ENCODE peak calls at places on chromosomes 3 and 15, in four cellular contexts. I, V, X and H are unnamed samples.
A peak's percentile ranks its signal among the peaks of the same experiment; 100 is the strongest.

GRCh38 chr15:37792351-37792750 is 142.1 kb upstream of the TMCO5A start:
- DNase-seq in I (no peak), V (no peak), X (no peak), H (no peak)

GRCh38 chr3:49654955-49655556 is 19.1 kb upstream of the APEH start:
- DNase-seq in X (no peak), V (no peak), I (no peak), H (no peak)

GRCh38 chr3:183149915-183150825 is 12.4 kb downstream of the LAMP3 start:
- DNase-seq in I (no peak), V (no peak), X (no peak), H (no peak)

GRCh38 chr3:50254577-50255250 is 14.2 kb upstream of the SEMA3B start:
- DNase-seq in V (no peak), I (no peak), X (no peak), H (no peak)

GRCh38 chr15:43880406-43881184 is 53.8 kb downstream of the WDR76 start:
- DNase-seq in V (no peak), I (no peak), X (no peak), H (peak; percentile 0)

GRCh38 chr15:66650433-66650832 is 51.6 kb upstream of the SMAD6 start:
- DNase-seq in I (no peak), V (peak; percentile 16), X (no peak), H (no peak)

GRCh38 chr3:64343692-64344440 is 118.6 kb upstream of the PRICKLE2 start:
- DNase-seq in V (no peak), X (no peak), I (no peak), H (no peak)

GRCh38 chr3:170021083-170021482 is 16.7 kb upstream of the GPR160 start:
- DNase-seq in I (no peak), V (no peak), X (no peak), H (no peak)

GRCh38 chr15:67405208-67406191 is 115.4 kb upstream of the C15orf61 start:
- DNase-seq in V (no peak), I (no peak), X (no peak), H (no peak)

GRCh38 chr3:151925419-151925818 is 52.0 kb downstream of the SUCNR1 start:
- DNase-seq in V (no peak), I (no peak), X (no peak), H (no peak)

GRCh38 chr3:15527031-15527459 is 5.5 kb upstream of the COLQ start:
- DNase-seq in V (peak; percentile 16), I (peak; percentile 33), X (no peak), H (peak; percentile 51)

GRCh38 chr15:100928632-100929280 is 9.6 kb downstream of the LRRK1 start:
- DNase-seq in I (no peak), V (no peak), X (no peak), H (no peak)

DNA sequence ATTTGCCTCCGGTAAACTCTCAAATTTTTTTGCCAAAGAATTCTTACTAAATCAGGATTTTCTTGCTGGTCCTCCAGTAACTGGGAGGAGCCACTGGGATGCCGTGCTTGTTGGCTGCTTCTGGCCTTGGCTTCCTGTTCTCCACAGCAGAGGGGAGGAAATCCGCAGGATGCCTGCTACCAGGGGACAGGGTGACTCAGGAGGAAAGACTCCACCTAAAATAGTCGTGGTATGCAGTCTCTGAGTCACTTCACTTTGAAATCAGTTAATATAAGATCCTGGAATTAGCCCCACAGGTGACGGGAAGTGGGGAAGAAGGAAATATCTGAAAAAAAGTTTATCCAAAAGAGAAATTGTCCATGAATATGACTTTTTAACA is 6.5 kb upstream of the TM4SF18 start:
- DNase-seq in I (peak; percentile 58), V (peak; percentile 77), X (no peak), H (peak; percentile 69)
- TF ChIP-seq SUZ12 in I (no peak), V (no peak), X (no peak), H (no peak)

GRCh38 chr15:35723852-35724251 is 177.9 kb upstream of the DPH6 start:
- DNase-seq in I (no peak), X (no peak), V (no peak), H (no peak)
- H3K36me3 ChIP-seq in I (no peaks in the 10 kb centered on the region), X (no peaks in the 10 kb centered on the region), V (no peaks in the 10 kb centered on the region), H (no peaks in the 10 kb centered on the region)

GRCh38 chr15:74261685-74262084 is 25.6 kb downstream of the CCDC33 start:
- DNase-seq in I (no peak), X (no peak), V (no peak), H (no peak)

GRCh38 chr15:74264081-74264501 is 28.0 kb downstream of the CCDC33 start:
- DNase-seq in X (no peak), I (no peak), V (no peak), H (peak; percentile 62)

GRCh38 chr15:74262635-74263034 is 26.5 kb downstream of the CCDC33 start:
- DNase-seq in X (no peak), I (no peak), V (no peak), H (no peak)

GRCh38 chr15:74265046-74265639 is 29.0 kb downstream of the CCDC33 start:
- DNase-seq in X (no peak), I (peak; percentile 27), V (peak; percentile 12), H (peak; percentile 77)

DNA sequence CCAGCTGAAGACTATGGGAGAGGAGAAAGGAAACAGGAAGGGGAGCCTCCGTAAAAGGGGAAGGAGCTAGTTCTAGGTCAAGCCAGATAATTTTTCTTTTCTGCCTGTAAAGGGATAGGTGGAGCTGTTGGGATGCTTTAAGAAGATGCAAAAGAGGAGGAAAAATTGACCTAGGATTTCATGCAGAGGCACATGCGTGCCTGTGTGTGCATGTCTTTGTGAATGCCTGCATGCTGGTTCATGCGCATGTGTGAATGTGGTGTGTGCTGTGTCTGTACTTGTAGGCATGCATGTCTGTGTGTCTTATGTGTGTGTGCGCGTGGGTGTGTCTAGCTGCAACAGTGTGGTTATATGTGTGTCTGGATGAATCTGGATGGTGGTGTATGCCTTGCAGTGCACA is 27.3 kb downstream of the CCDC33 start:
- DNase-seq in X (no peak), I (no peak), V (no peak), H (no peak)
- TF ChIP-seq SUZ12 in X (no peak), I (no peak), V (no peak), H (no peak)

DNA sequence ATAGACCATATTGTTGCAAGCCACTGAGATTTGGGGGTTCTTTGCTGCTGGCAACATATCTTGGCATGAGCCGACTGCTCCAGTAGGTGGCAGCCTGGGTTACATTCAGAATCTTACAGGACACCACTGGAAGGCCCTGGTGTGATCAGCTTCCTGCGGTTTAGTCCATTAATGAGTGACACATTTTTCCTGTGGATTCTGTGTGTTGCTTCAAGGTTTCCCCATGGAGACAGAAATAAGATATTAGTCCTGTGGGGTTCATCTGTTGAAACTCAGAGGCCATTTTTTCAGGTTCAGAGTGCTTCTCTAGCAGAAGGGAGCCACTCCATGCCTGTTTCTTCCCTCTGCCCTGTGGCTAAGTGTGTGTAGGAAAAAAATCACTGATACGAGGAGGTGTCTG is 116.2 kb downstream of the MFSD1 start:
- DNase-seq in X (no peak), I (peak; percentile 29), V (peak; percentile 45), H (peak; percentile 54)
- H3K36me3 ChIP-seq in X (no peaks in the 10 kb centered on the region), I (no peaks in the 10 kb centered on the region), V (no peaks in the 10 kb centered on the region), H (no peaks in the 10 kb centered on the region)

GRCh38 chr15:77482570-77482969 is 61.9 kb downstream of the HMG20A start:
- DNase-seq in I (no peak), V (no peak), X (no peak), H (no peak)
- TF ChIP-seq SUZ12 in I (no peak), V (no peak), X (no peak), H (no peak)